ENCODE peak calls at places on chromosomes 13 and 19, in six cellular contexts. One of them, this sample, is unnamed.

GRCh38 chr19:48926909-48927308 is 6.6 kb upstream of the DHDH start:
- DNase-seq in adrenal gland: peak; percentile 86
- DNase-seq in PC-3: peak; percentile 95
- DNase-seq in esophagus squamous epithelium: no peak
- DNase-seq in colonic mucosa: peak; percentile 42
- DNase-seq in heart left ventricle: no peak
- DNase-seq in this sample: no peak

GRCh38 chr19:29678484-29679106 is 13.3 kb downstream of the PLEKHF1 start:
- DNase-seq in adrenal gland: no peak
- DNase-seq in PC-3: no peak
- DNase-seq in esophagus squamous epithelium: no peak
- DNase-seq in colonic mucosa: no peak
- DNase-seq in heart left ventricle: peak; percentile 87
- DNase-seq in this sample: peak; percentile 86

GRCh38 chr19:40862785-40863184 is 12.5 kb upstream of the CYP2A6 start:
- DNase-seq in adrenal gland: no peak
- DNase-seq in PC-3: peak; percentile 82
- DNase-seq in esophagus squamous epithelium: no peak
- DNase-seq in colonic mucosa: no peak
- DNase-seq in heart left ventricle: no peak
- DNase-seq in this sample: no peak

GRCh38 chr19:16467581-16467980 is 4.2 kb downstream of the EPS15L1 start:
- DNase-seq in adrenal gland: peak; percentile 72
- DNase-seq in PC-3: no peak
- DNase-seq in esophagus squamous epithelium: no peak
- DNase-seq in colonic mucosa: no peak
- DNase-seq in heart left ventricle: peak; percentile 70
- DNase-seq in this sample: peak; percentile 58

GRCh38 chr19:3145909-3146676 is 10.3 kb downstream of the GNA15 start:
- DNase-seq in adrenal gland: peak; percentile 66
- DNase-seq in PC-3: no peak
- DNase-seq in esophagus squamous epithelium: no peak
- DNase-seq in colonic mucosa: no peak
- DNase-seq in heart left ventricle: no peak
- DNase-seq in this sample: peak; percentile 49

GRCh38 chr13:100513987-100514670 is 74.5 kb downstream of the GGACT start:
- DNase-seq in adrenal gland: no peak
- DNase-seq in PC-3: peak; percentile 9
- DNase-seq in esophagus squamous epithelium: no peak
- DNase-seq in colonic mucosa: no peak
- DNase-seq in heart left ventricle: no peak
- DNase-seq in this sample: no peak

GRCh38 chr13:25689539-25689938 is 317.8 kb downstream of the ATP8A2 start:
- DNase-seq in adrenal gland: no peak
- DNase-seq in PC-3: no peak
- DNase-seq in esophagus squamous epithelium: no peak
- DNase-seq in colonic mucosa: no peak
- DNase-seq in heart left ventricle: no peak
- DNase-seq in this sample: no peak

GRCh38 chr19:29040951-29041350 is 172.0 kb downstream of the UQCRFS1 start:
- DNase-seq in adrenal gland: no peak
- DNase-seq in PC-3: no peak
- DNase-seq in esophagus squamous epithelium: no peak
- DNase-seq in colonic mucosa: no peak
- DNase-seq in heart left ventricle: no peak
- DNase-seq in this sample: no peak

DNA sequence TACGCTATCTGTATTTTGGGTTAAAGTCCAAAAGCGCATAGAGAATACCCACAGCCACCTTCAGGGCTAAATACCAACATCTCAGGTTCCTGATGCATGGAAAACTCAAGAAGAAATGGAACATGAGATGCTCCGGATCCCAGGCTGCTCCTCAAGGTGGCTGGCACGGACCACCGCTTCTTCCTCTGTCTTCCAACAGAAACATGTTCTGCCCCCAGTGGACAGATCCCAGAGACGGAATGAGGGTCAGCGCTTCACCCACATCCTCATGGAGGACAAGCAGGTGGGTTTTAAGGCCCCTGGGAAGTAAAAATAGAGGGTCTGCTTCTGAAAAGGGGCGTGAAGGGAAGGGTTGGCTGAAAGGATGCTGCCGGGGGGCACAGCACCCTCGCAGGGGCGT is 17.3 kb downstream of the COL4A1 start:
- DNase-seq in adrenal gland: peak; percentile 13
- DNase-seq in PC-3: no peak
- DNase-seq in esophagus squamous epithelium: no peak
- DNase-seq in colonic mucosa: no peak
- DNase-seq in heart left ventricle: no peak
- DNase-seq in this sample: no peak
- H3K27ac ChIP-seq in adrenal gland: no peak overlapping the region
- H3K27ac ChIP-seq in PC-3: no peak overlapping the region
- H3K27ac ChIP-seq in esophagus squamous epithelium: no peak overlapping the region
- H3K27ac ChIP-seq in colonic mucosa: no peak overlapping the region
- H3K27ac ChIP-seq in heart left ventricle: no peak overlapping the region
- H3K27ac ChIP-seq in this sample: no peak overlapping the region

GRCh38 chr19:32676186-32676894 is 692 bp downstream of the RGS9BP start:
- DNase-seq in adrenal gland: no peak
- DNase-seq in PC-3: no peak
- DNase-seq in esophagus squamous epithelium: no peak
- DNase-seq in colonic mucosa: no peak
- DNase-seq in heart left ventricle: peak; percentile 68
- DNase-seq in this sample: no peak

GRCh38 chr19:32673573-32673972 is 1.4 kb downstream of the ANKRD27 start:
- DNase-seq in adrenal gland: no peak
- DNase-seq in PC-3: no peak
- DNase-seq in esophagus squamous epithelium: no peak
- DNase-seq in colonic mucosa: no peak
- DNase-seq in heart left ventricle: no peak
- DNase-seq in this sample: no peak

GRCh38 chr19:32674959-32675719 is at the start of gene ANKRD27:
- DNase-seq in adrenal gland: peak; percentile 99
- DNase-seq in PC-3: peak; percentile 97
- DNase-seq in esophagus squamous epithelium: peak; percentile 91
- DNase-seq in colonic mucosa: peak; percentile 99
- DNase-seq in heart left ventricle: peak; percentile 99
- DNase-seq in this sample: peak; percentile 98

GRCh38 chr19:32675720-32676185 is at the start of gene RGS9BP:
- DNase-seq in adrenal gland: peak; percentile 88
- DNase-seq in PC-3: peak; percentile 61
- DNase-seq in esophagus squamous epithelium: no peak
- DNase-seq in colonic mucosa: peak; percentile 86
- DNase-seq in heart left ventricle: peak; percentile 93
- DNase-seq in this sample: peak; percentile 89

GRCh38 chr19:32674153-32674958 is 624 bp downstream of the ANKRD27 start:
- DNase-seq in adrenal gland: no peak
- DNase-seq in PC-3: no peak
- DNase-seq in esophagus squamous epithelium: no peak
- DNase-seq in colonic mucosa: no peak
- DNase-seq in heart left ventricle: no peak
- DNase-seq in this sample: no peak
- H3K4me1 ChIP-seq in adrenal gland: peaks cover 29% of the 10 kb centered on the region
- H3K4me1 ChIP-seq in PC-3: peaks cover 15% of the 10 kb centered on the region
- H3K4me1 ChIP-seq in esophagus squamous epithelium: peaks cover 25% of the 10 kb centered on the region
- H3K4me1 ChIP-seq in colonic mucosa: peaks cover 22% of the 10 kb centered on the region
- H3K4me1 ChIP-seq in heart left ventricle: peaks cover 14% of the 10 kb centered on the region
- H3K4me1 ChIP-seq in this sample: peaks cover 80% of the 10 kb centered on the region

GRCh38 chr19:15161028-15161984 is 39.5 kb downstream of the NOTCH3 start:
- DNase-seq in adrenal gland: no peak
- DNase-seq in PC-3: peak; percentile 51
- DNase-seq in esophagus squamous epithelium: no peak
- DNase-seq in colonic mucosa: no peak
- DNase-seq in heart left ventricle: no peak
- DNase-seq in this sample: no peak
- TF ChIP-seq CTCF in adrenal gland: no peak
- TF ChIP-seq CTCF in PC-3: peak; percentile 79
- TF ChIP-seq CTCF in esophagus squamous epithelium: no peak
- TF ChIP-seq CTCF in colonic mucosa: no peak
- TF ChIP-seq CTCF in heart left ventricle: no peak
- TF ChIP-seq CTCF in this sample: peak; percentile 43

GRCh38 chr13:80408270-80408669 is 67.3 kb upstream of the SPRY2 start:
- DNase-seq in adrenal gland: no peak
- DNase-seq in PC-3: peak; percentile 14
- DNase-seq in esophagus squamous epithelium: no peak
- DNase-seq in colonic mucosa: no peak
- DNase-seq in heart left ventricle: no peak
- DNase-seq in this sample: no peak
- H3K27ac ChIP-seq in adrenal gland: no peak overlapping the region
- H3K27ac ChIP-seq in PC-3: no peak overlapping the region
- H3K27ac ChIP-seq in esophagus squamous epithelium: no peak overlapping the region
- H3K27ac ChIP-seq in colonic mucosa: no peak overlapping the region
- H3K27ac ChIP-seq in heart left ventricle: no peak overlapping the region
- H3K27ac ChIP-seq in this sample: no peak overlapping the region

This sample was measured in left ventricle myocardium inferior.